ENCODE peak calls at places on chromosomes 1 and 21, in nine cellular contexts. R, Z, C, I, F, Q, D, H and X are unnamed samples.
A peak's percentile ranks its signal among the peaks of the same experiment; 100 is the strongest.

GRCh38 chr1:19909971-19910370 is 13.4 kb downstream of the PLA2G2E start:
- DNase-seq in R (no peak), Z (no peak), C (no peak), I (no peak), F (no peak), Q (no peak), D (no peak), H (no peak), X (no peak)

GRCh38 chr1:208219659-208220282 is 24.4 kb downstream of the PLXNA2 start:
- DNase-seq in R (peak; percentile 79), Z (no peak), C (no peak), I (no peak), F (no peak), Q (no peak), D (no peak), H (no peak), X (peak; percentile 84)

GRCh38 chr1:246587606-246588005 is 21.4 kb downstream of the CNST start:
- DNase-seq in R (no peak), Z (no peak), C (no peak), I (no peak), F (no peak), Q (no peak), D (no peak), H (no peak), X (no peak)

GRCh38 chr1:227604446-227604845 is 41.1 kb downstream of the ZNF678 start:
- DNase-seq in R (no peak), Z (no peak), C (no peak), I (no peak), F (no peak), Q (no peak), D (no peak), H (no peak), X (no peak)

GRCh38 chr1:207352560-207352959 is 31.1 kb downstream of the CD55 start:
- DNase-seq in R (no peak), Z (no peak), C (no peak), I (no peak), F (no peak), Q (no peak), D (no peak), H (no peak), X (no peak)

GRCh38 chr1:151523331-151523730 is 12.1 kb downstream of the CGN start:
- DNase-seq in R (no peak), Z (no peak), C (no peak), I (no peak), F (no peak), Q (no peak), D (no peak), H (no peak), X (no peak)

GRCh38 chr1:107081102-107081501 is 24.6 kb downstream of the PRMT6 start:
- DNase-seq in R (no peak), Z (no peak), C (no peak), I (no peak), F (no peak), Q (no peak), D (no peak), H (no peak), X (no peak)

GRCh38 chr1:153561401-153561985 is 4.2 kb downstream of the S100A2 start:
- DNase-seq in R (no peak), Z (no peak), C (no peak), I (no peak), F (no peak), Q (no peak), D (no peak), H (no peak), X (no peak)

GRCh38 chr1:178792394-178792793 is 67.3 kb downstream of the RALGPS2 start:
- DNase-seq in R (no peak), Z (no peak), C (no peak), I (no peak), F (no peak), Q (no peak), D (no peak), H (no peak), X (no peak)

GRCh38 chr1:218408942-218409341 is 63.8 kb downstream of the TGFB2 start:
- DNase-seq in R (no peak), Z (no peak), C (no peak), I (no peak), F (no peak), Q (no peak), D (peak; percentile 17), H (no peak), X (no peak)

GRCh38 chr1:239288964-239289535 is 97.3 kb upstream of the CHRM3 start:
- DNase-seq in R (no peak), Z (no peak), C (no peak), I (no peak), F (no peak), Q (no peak), D (no peak), H (no peak), X (no peak)

GRCh38 chr1:208203127-208203847 is 40.9 kb downstream of the PLXNA2 start:
- DNase-seq in R (peak; percentile 73), Z (no peak), C (no peak), I (no peak), F (no peak), Q (no peak), D (no peak), H (no peak), X (peak; percentile 62)

GRCh38 chr1:183569141-183569540 is 21.1 kb downstream of the NCF2 start:
- DNase-seq in R (no peak), Z (no peak), C (no peak), I (no peak), F (no peak), Q (no peak), D (peak; percentile 23), H (no peak), X (peak; percentile 85)

GRCh38 chr1:23393706-23394105 is 24.1 kb upstream of the ZNF436 start:
- DNase-seq in R (peak; percentile 82), Z (no peak), C (no peak), I (no peak), F (no peak), Q (no peak), D (no peak), H (no peak), X (no peak)

GRCh38 chr1:87408665-87409248 is 80.1 kb downstream of the LMO4 start:
- DNase-seq in R (no peak), Z (no peak), C (no peak), I (no peak), F (no peak), Q (no peak), D (no peak), H (no peak), X (no peak)

GRCh38 chr1:152876827-152877226 is 1.3 kb upstream of the SMCP start:
- DNase-seq in R (no peak), Z (no peak), C (no peak), I (no peak), F (no peak), Q (no peak), D (no peak), H (no peak), X (no peak)

GRCh38 chr1:192974701-192975100 is 84.5 kb downstream of the UCHL5 start:
- DNase-seq in R (no peak), Z (no peak), C (no peak), I (no peak), F (no peak), Q (no peak), D (no peak), H (no peak), X (no peak)

GRCh38 chr1:233075045-233075444 is 124.6 kb downstream of the NTPCR start:
- DNase-seq in R (no peak), Z (no peak), C (no peak), I (no peak), F (no peak), Q (peak; percentile 51), D (no peak), H (no peak), X (no peak)

GRCh38 chr1:155888481-155888880 is 22.7 kb downstream of the RIT1 start:
- DNase-seq in R (no peak), Z (no peak), C (no peak), I (no peak), F (no peak), Q (no peak), D (no peak), H (no peak), X (no peak)

GRCh38 chr1:6683434-6683833 is 18.2 kb downstream of the DNAJC11 start:
- DNase-seq in R (no peak), Z (no peak), C (no peak), I (peak; percentile 58), F (no peak), Q (no peak), D (no peak), H (no peak), X (no peak)

GRCh38 chr1:55337801-55338447 is 122.8 kb upstream of the USP24 start:
- DNase-seq in R (no peak), Z (peak; percentile 61), C (peak; percentile 38), I (peak; percentile 69), F (peak; percentile 71), Q (peak; percentile 64), D (peak; percentile 53), H (no peak), X (peak; percentile 6)
- TF ChIP-seq CTCF in R (peak; percentile 31), Z (peak; percentile 75), C (peak; percentile 40), I (peak; percentile 62), F (peak; percentile 41), Q (peak; percentile 55), D (peak; percentile 36), H (no peak), X (peak; percentile 39)

GRCh38 chr1:9719978-9720722 is 68.6 kb downstream of the PIK3CD start:
- DNase-seq in R (no peak), Z (peak; percentile 52), C (no peak), I (no peak), F (no peak), Q (no peak), D (no peak), H (no peak), X (no peak)
- TF ChIP-seq CTCF in R (no peak), Z (peak; percentile 55), C (no peak), I (no peak), F (no peak), Q (no peak), D (no peak), H (no peak), X (no peak)

DNA sequence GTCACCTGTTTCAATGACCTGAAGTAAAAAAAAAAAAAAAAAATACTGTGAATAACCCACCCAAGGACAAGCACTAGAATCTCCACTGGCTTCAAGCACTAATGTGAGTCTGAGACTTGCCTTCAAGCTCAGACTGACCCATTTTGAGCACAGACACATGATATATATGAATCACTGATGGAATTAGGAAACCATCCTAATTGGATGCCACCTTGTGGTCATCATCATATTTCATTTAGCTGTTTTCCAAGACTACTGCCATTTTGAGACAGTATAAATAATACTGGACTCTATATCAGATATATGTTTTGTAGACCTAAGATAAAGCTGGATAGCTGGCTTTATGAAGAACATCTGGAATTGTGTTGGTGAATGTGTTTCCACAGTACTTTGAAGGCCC is 1232.0 kb downstream of the KCNT2 start:
- DNase-seq in R (no peak), Z (no peak), C (no peak), I (peak; percentile 14), F (no peak), Q (no peak), D (no peak), H (no peak), X (no peak)
- TF ChIP-seq CTCF in R (no peak), Z (peak; percentile 44), C (no peak), I (peak; percentile 16), F (no peak), Q (peak; percentile 3), D (no peak), H (no peak), X (peak; percentile 27)

DNA sequence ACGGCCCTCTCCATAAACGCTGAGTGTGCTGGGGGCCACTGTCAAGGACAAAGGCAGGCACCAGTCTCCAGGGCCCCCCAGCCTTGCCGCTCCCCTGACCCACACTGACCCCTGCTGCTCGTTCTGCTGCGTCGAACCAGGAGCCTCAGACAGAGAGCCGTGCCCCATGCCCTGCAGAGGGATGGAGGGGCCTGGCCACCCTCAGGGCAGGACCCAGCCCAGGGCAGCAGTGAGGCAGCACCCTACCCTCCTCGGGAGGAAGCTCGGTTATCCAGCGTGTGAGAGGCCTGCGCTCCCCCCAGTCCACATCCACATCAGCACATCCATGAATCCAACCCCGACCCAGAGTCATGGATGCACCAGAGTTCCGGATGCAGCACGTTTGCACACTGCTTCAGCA is 15.1 kb downstream of the WDR4 start:
- DNase-seq in R (no peak), Z (no peak), C (no peak), I (no peak), F (no peak), Q (no peak), D (no peak), H (no peak), X (no peak)
- TF ChIP-seq CTCF in R (no peak), Z (peak; percentile 11), C (no peak), I (no peak), F (no peak), Q (no peak), D (no peak), H (no peak), X (no peak)